ENCODE peak calls at places on chromosomes 12 and 14, in seven cellular contexts. X is HepG2, K is PC-3, L is HCT116, D is mammary epithelial cell, A is astrocyte, U is neuronal stem cell. N is an unnamed sample.

GRCh38 chr12:48816148-48816854 is 2.0 kb upstream of the CACNB3 start:
- DNase-seq in X (no peak), K (peak), L (no peak), D (no peak), A (no peak), U (no peak), N (no peak)

GRCh38 chr12:4438834-4439596 is 6.6 kb downstream of the FGF6 start:
- DNase-seq in X (no peak), K (no peak), L (no peak), D (no peak), A (no peak), U (no peak), N (no peak)

GRCh38 chr12:9731393-9731792 is 1.5 kb downstream of the CLECL1 start:
- DNase-seq in X (no peak), K (no peak), L (no peak), D (no peak), A (no peak), U (no peak), N (no peak)

GRCh38 chr14:30874999-30875787 is 834 bp downstream of the COCH start:
- DNase-seq in X (no peak), K (no peak), L (no peak), D (no peak), A (no peak), U (peak), N (peak)

GRCh38 chr12:94545937-94546771 is 86.5 kb upstream of the CEP83 start:
- DNase-seq in X (peak), K (peak), L (peak), D (peak), A (peak), U (peak), N (peak)

GRCh38 chr12:98578392-98578791 is 15.1 kb upstream of the SLC25A3 start:
- DNase-seq in X (no peak), K (no peak), L (no peak), D (no peak), A (no peak), U (no peak), N (no peak)

GRCh38 chr12:31618228-31619025 is 27.5 kb upstream of the DENND5B start:
- DNase-seq in X (no peak), K (no peak), L (no peak), D (no peak), A (peak), U (no peak), N (no peak)

GRCh38 chr12:18849080-18849479 is 111.2 kb downstream of the CAPZA3 start:
- DNase-seq in X (no peak), K (peak), L (peak), D (peak), A (peak), U (no peak), N (no peak)

GRCh38 chr14:99246536-99247083 is 25.4 kb downstream of the BCL11B start:
- DNase-seq in X (no peak), K (no peak), L (no peak), D (no peak), A (no peak), U (no peak), N (no peak)

DNA sequence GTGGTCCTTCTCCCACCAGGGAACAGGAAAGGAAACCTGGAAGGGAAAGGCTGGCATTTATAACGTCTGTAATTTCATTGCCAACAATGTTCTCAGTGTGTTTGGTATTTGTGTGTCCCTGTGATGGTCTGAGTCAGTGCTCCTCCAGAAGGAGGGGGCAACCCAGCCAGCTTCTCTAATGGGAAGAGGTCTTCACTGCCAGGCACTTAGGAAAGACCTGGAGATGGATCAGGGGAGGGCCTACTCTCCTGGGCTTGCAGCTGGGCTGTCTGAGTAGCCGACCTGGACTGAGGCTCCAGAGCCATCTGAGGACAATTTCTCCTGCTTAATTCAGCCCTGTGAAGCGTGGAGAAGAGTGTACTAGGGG is 42.2 kb downstream of the ERH start:
- DNase-seq in X (no peak), K (peak), L (no peak), D (no peak), A (peak), U (no peak), N (no peak)
- H3K9ac ChIP-seq in X (no peak), K (no peak), L (no peak), D (no peak), A (peak), U (no peak), N (no peak)

DNA sequence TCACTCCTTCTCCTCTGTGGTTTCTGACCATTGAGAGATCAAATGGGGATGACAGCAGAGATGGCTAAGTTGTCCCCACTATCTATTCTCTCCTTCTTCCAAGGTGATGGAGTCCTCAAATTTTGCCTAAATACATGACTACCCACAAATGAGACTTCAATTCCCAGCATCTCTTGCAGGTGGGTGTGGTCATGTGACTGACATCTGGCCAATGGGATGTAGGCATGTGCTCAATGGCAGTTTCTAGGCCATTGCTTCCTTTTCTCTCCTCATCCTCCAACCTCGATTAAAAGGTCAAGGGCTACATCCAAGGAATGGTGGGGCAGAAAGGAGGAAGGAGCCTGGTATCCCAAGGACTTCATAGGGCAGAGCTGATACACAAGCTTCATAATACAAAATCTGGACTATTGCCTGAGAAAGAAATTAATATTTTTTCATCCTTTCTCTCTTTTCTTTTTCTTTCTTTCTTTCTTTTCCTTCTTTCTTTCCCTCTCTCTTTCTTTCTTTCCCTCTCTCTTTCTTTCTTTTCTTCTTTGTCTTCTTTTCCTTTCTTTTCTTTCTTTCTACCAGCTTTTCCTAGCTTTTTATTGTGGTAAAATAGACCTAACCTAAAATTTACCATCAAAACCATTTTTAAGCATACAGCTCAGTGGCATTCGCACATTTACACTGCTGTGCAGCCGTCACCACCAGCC is 100.9 kb upstream of the PRB2 start:
- DNase-seq in X (no peak), K (no peak), L (no peak), D (no peak), A (no peak), U (no peak), N (peak)
- H3K9ac ChIP-seq in X (no peak), K (no peak), L (no peak), D (no peak), A (no peak), U (no peak), N (no peak)

GRCh38 chr12:27246141-27246540 is 2.1 kb downstream of the STK38L start:
- DNase-seq in X (no peak), K (no peak), L (no peak), D (no peak), A (no peak), U (no peak), N (no peak)
- H3K9ac ChIP-seq in X (no peak), K (peak), L (no peak), D (peak), A (peak), U (no peak), N (no peak)

GRCh38 chr12:58425481-58426392 is 484.4 kb downstream of the ATP23 start:
- DNase-seq in X (peak), K (peak), L (peak), D (peak), A (peak), U (peak), N (no peak)
- H3K9ac ChIP-seq in X (no peak), K (peak), L (peak), D (no peak), A (peak), U (no peak), N (no peak)

GRCh38 chr12:26678697-26679660 is 154.0 kb downstream of the ITPR2 start:
- DNase-seq in X (no peak), K (peak), L (no peak), D (no peak), A (no peak), U (no peak), N (no peak)
- H3K9ac ChIP-seq in X (no peak), K (no peak), L (no peak), D (no peak), A (no peak), U (no peak), N (no peak)

DNA sequence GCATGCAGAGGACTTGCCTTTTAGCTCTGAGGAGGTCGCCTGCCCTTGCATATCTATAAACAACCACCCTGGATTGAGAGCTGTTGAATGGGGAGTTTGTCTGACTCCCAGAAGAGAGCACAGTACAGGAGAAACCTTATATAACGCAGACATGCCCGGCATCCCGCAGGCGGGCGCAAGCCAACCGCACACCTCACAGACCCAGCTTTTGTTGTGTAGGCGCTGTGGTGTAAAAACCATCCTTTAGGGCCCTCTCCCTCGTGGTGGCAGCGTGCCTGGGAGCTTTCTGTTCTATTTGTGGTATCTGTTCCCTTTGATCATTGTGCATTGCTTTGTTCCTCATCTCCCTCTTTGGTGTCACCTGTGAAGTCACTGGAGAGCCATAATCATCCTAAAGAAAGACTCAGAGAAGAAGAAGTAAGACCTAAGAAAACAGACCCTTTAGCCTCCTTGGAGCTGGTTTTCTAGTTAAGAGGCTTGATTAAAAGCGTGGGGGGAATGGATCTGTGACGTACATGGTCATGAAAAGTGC is 77.7 kb downstream of the ETV6 start:
- DNase-seq in X (peak), K (no peak), L (no peak), D (no peak), A (no peak), U (no peak), N (no peak)
- H3K9ac ChIP-seq in X (no peak), K (no peak), L (no peak), D (no peak), A (no peak), U (no peak), N (no peak)

GRCh38 chr12:2284321-2284813 is 231.6 kb downstream of the CACNA1C start:
- DNase-seq in X (no peak), K (no peak), L (no peak), D (no peak), A (peak), U (no peak), N (no peak)
- H3K9ac ChIP-seq in X (no peak), K (no peak), L (no peak), D (no peak), A (peak), U (no peak), N (no peak)

GRCh38 chr14:90538095-90538494 is 141.3 kb downstream of the CALM1 start:
- DNase-seq in X (no peak), K (no peak), L (no peak), D (no peak), A (no peak), U (no peak), N (no peak)
- H3K9ac ChIP-seq in X (no peak), K (no peak), L (no peak), D (no peak), A (no peak), U (no peak), N (no peak)

DNA sequence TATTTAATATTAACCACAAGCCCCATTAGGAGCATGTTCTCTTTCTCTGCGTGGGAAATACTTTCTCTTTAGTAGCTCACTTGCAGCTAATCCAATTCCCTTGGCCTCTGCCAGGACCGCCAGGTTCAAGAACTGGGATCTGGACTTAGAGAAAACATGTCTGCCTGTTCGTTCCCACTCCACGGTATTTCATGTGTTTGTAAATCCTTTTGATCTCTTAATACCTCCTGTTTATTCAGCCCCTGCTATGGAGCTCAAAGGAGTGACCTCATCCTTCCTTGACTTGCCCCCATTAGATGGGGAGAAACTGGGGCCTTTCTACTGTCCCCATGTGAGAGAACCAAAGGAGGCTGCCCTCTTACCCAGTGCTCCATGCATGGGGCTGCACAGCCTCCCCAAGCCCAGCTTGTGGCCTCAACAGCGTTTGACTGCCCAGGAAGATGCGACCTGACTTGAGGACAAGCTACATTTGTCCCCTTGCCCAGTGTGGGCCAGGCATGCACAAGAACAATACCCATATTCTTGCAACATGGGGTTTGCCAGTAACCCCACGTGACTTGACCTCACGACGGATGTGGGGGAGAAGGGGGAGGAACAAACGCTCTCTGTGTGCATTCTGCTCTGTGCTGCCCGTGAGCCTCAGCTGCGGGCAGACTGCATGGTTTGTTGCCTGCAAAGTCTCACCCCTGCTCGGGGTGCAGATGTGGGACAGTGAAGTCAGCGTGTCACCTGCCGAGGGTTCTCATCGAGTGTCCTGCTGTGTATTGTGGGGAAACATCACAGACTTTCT is 30.3 kb downstream of the CD9 start:
- DNase-seq in X (peak), K (peak), L (no peak), D (peak), A (peak), U (no peak), N (no peak)
- H3K9ac ChIP-seq in X (peak), K (peak), L (no peak), D (peak), A (peak), U (no peak), N (no peak)

GRCh38 chr12:120235369-120236123 is 30.0 kb downstream of the PXN start:
- DNase-seq in X (no peak), K (no peak), L (no peak), D (no peak), A (no peak), U (no peak), N (no peak)
- H3K9ac ChIP-seq in X (no peak), K (peak), L (peak), D (peak), A (peak), U (no peak), N (peak)